ENCODE peak calls at places on chromosome 22, in six cellular contexts. Z is IMR-90, W is A549, H is K562, M is HepG2, S is GM12878. A is an unnamed sample.

GRCh38 chr22:49325531-49326395 is 501.9 kb downstream of the BRD1 start:
- DNase-seq in Z (no peak), W (no peak), H (no peak), M (no peak), S (no peak), A (peak; percentile 33)

GRCh38 chr22:18056161-18056666 is 21.6 kb upstream of the PEX26 start:
- DNase-seq in Z (peak; percentile 76), W (no peak), H (no peak), M (peak; percentile 77), S (no peak), A (no peak)

GRCh38 chr22:20546541-20546950 is 39.1 kb downstream of the MED15 start:
- DNase-seq in Z (no peak), W (no peak), H (peak; percentile 56), M (no peak), S (no peak), A (no peak)

GRCh38 chr22:36330127-36330526 is 57.6 kb downstream of the MYH9 start:
- DNase-seq in Z (no peak), W (no peak), H (no peak), M (no peak), S (no peak), A (no peak)

GRCh38 chr22:33044059-33044458 is 14.1 kb downstream of the SYN3 start:
- DNase-seq in Z (no peak), W (no peak), H (no peak), M (no peak), S (no peak), A (no peak)

GRCh38 chr22:36796629-36797175 is 20.1 kb downstream of the PVALB start:
- DNase-seq in Z (no peak), W (no peak), H (no peak), M (no peak), S (no peak), A (no peak)

GRCh38 chr22:26835929-26836528 is 178.6 kb downstream of the MIAT start:
- DNase-seq in Z (peak; percentile 23), W (peak; percentile 44), H (peak; percentile 65), M (peak; percentile 26), S (no peak), A (peak; percentile 78)

GRCh38 chr22:30116362-30117117 is 36.3 kb downstream of the HORMAD2 start:
- DNase-seq in Z (peak; percentile 78), W (no peak), H (no peak), M (peak; percentile 52), S (no peak), A (no peak)

GRCh38 chr22:31616315-31616980 is 45.6 kb downstream of the PISD start:
- DNase-seq in Z (no peak), W (no peak), H (no peak), M (peak; percentile 31), S (no peak), A (no peak)

GRCh38 chr22:20200411-20200810 is 49.6 kb upstream of the CCDC188 start:
- DNase-seq in Z (no peak), W (no peak), H (no peak), M (no peak), S (no peak), A (no peak)

GRCh38 chr22:19714320-19715252 is at the start of gene SEPTIN5:
- DNase-seq in Z (no peak), W (no peak), H (peak; percentile 99), M (no peak), S (no peak), A (no peak)

GRCh38 chr22:33806191-33806590 is 114.1 kb downstream of the LARGE1 start:
- DNase-seq in Z (peak; percentile 20), W (no peak), H (no peak), M (no peak), S (peak; percentile 15), A (no peak)

GRCh38 chr22:29700949-29701927 is 18.6 kb upstream of the CABP7 start:
- DNase-seq in Z (peak; percentile 34), W (peak; percentile 31), H (peak; percentile 20), M (peak; percentile 37), S (no peak), A (no peak)

GRCh38 chr22:17119481-17120202 is 1.5 kb downstream of the TMEM121B start:
- DNase-seq in Z (no peak), W (no peak), H (no peak), M (no peak), S (no peak), A (peak; percentile 46)

GRCh38 chr22:47232753-47233152 is 470.3 kb downstream of the TBC1D22A start:
- DNase-seq in Z (no peak), W (no peak), H (no peak), M (no peak), S (no peak), A (no peak)

GRCh38 chr22:37456351-37456750 is 29.1 kb upstream of the ELFN2 start:
- DNase-seq in Z (no peak), W (no peak), H (no peak), M (no peak), S (no peak), A (no peak)

GRCh38 chr22:48340727-48341709 is 1486.7 kb downstream of the BRD1 start:
- DNase-seq in Z (no peak), W (no peak), H (no peak), M (no peak), S (no peak), A (no peak)

GRCh38 chr22:35587447-35587870 is 29.7 kb downstream of the MB start:
- DNase-seq in Z (no peak), W (no peak), H (no peak), M (no peak), S (no peak), A (no peak)

GRCh38 chr22:48931452-48931851 is 896.2 kb downstream of the BRD1 start:
- DNase-seq in Z (no peak), W (no peak), H (no peak), M (no peak), S (no peak), A (no peak)

GRCh38 chr22:26479792-26480610 is 3.6 kb downstream of the HPS4 start:
- DNase-seq in Z (no peak), W (no peak), H (no peak), M (peak; percentile 82), S (no peak), A (no peak)

GRCh38 chr22:49247194-49247924 is 580.3 kb downstream of the BRD1 start:
- DNase-seq in Z (no peak), W (no peak), H (no peak), M (no peak), S (no peak), A (peak; percentile 35)

GRCh38 chr22:49236541-49237075 is 591.1 kb downstream of the BRD1 start:
- DNase-seq in Z (no peak), W (no peak), H (no peak), M (no peak), S (no peak), A (peak; percentile 26)

GRCh38 chr22:31790240-31790639 is 36.4 kb downstream of the DEPDC5 start:
- DNase-seq in Z (no peak), W (no peak), H (no peak), M (no peak), S (no peak), A (no peak)

GRCh38 chr22:19903513-19903912 is 38.1 kb upstream of the COMT start:
- DNase-seq in Z (no peak), W (no peak), H (no peak), M (no peak), S (no peak), A (no peak)

GRCh38 chr22:35568751-35569725 is 28.4 kb downstream of the RASD2 start:
- DNase-seq in Z (peak; percentile 79), W (no peak), H (no peak), M (no peak), S (no peak), A (no peak)

GRCh38 chr22:36027579-36027959 is 1.1 kb downstream of the RBFOX2 start:
- DNase-seq in Z (no peak), W (peak; percentile 13), H (no peak), M (no peak), S (no peak), A (no peak)

GRCh38 chr22:33418483-33418882 is 360.3 kb upstream of the SYN3 start:
- DNase-seq in Z (no peak), W (no peak), H (no peak), M (no peak), S (no peak), A (no peak)

GRCh38 chr22:17132112-17132511 is 11.0 kb upstream of the TMEM121B start:
- DNase-seq in Z (no peak), W (no peak), H (no peak), M (no peak), S (no peak), A (no peak)

GRCh38 chr22:43723816-43724215 is 88.3 kb downstream of the EFCAB6 start:
- DNase-seq in Z (peak; percentile 13), W (no peak), H (no peak), M (no peak), S (no peak), A (no peak)
- TF ChIP-seq USF2 in Z (no peak), W (no peak), H (no peak), M (no peak), S (no peak), A (no peak)

GRCh38 chr22:50469377-50470305 is 5.2 kb downstream of the SBF1 start:
- DNase-seq in Z (peak; percentile 13), W (no peak), H (peak; percentile 80), M (no peak), S (peak; percentile 87), A (peak; percentile 57)
- TF ChIP-seq CEBPB in Z (no peak), W (no peak), H (no peak), M (no peak), S (no peak), A (no peak)

GRCh38 chr22:45196926-45197605 is 33.3 kb downstream of the NUP50 start:
- DNase-seq in Z (no peak), W (no peak), H (no peak), M (no peak), S (no peak), A (peak; percentile 45)

GRCh38 chr22:45195616-45196015 is 31.9 kb downstream of the NUP50 start:
- DNase-seq in Z (no peak), W (no peak), H (no peak), M (no peak), S (no peak), A (no peak)

GRCh38 chr22:45192701-45193187 is 29.0 kb downstream of the NUP50 start:
- DNase-seq in Z (no peak), W (no peak), H (peak; percentile 42), M (peak; percentile 63), S (no peak), A (peak; percentile 62)

GRCh38 chr22:45196308-45196707 is 32.6 kb downstream of the NUP50 start:
- DNase-seq in Z (no peak), W (no peak), H (no peak), M (no peak), S (no peak), A (no peak)

GRCh38 chr22:45194686-45195085 is 31.0 kb downstream of the NUP50 start:
- DNase-seq in Z (no peak), W (no peak), H (no peak), M (no peak), S (no peak), A (peak; percentile 39)
- H3K27ac ChIP-seq in Z (no peak overlapping the region), W (no peak overlapping the region), H (no peak overlapping the region), M (no peak overlapping the region), S (no peak overlapping the region), A (no peak overlapping the region)

DNA sequence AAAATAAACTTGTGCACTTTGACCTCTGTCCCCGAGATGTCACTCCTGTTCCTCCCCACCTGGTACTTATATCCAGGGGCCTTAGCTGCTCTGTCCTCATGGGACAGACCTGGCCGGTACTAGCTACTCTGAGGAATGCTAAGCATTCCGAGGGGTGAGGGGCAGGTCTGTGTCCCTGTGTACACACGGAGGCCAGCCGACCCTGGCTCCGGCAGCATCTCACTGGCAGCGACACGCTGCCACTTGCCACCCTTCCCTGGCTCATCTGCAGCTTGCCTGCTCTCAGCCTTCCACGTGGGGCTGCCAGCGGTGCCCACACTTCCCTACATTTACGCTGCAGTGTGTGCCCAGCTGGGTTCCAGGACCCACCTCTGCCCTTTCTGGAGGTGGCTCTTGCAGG is 21.6 kb upstream of the TEF start:
- DNase-seq in Z (no peak), W (no peak), H (no peak), M (peak; percentile 85), S (no peak), A (peak; percentile 10)
- TF ChIP-seq USF2 in Z (no peak), W (no peak), H (no peak), M (no peak), S (no peak), A (no peak)